ENCODE peak calls at places on chromosome 14, in nine cellular contexts. One of them, this sample, is unnamed.

GRCh38 chr14:99422220-99423010 is 58.2 kb downstream of the SETD3 start:
- DNase-seq in cardiac fibroblast: no peak
- DNase-seq in WTC11: no peak
- DNase-seq in fibroblast of lung: no peak
- DNase-seq in H9: no peak
- DNase-seq in bronchial epithelial cell: no peak
- DNase-seq in heart left ventricle: no peak
- DNase-seq in Peyer's patch: no peak
- DNase-seq in cardiac muscle cell: no peak
- DNase-seq in this sample: no peak

GRCh38 chr14:85934123-85934885 is 404.4 kb downstream of the FLRT2 start:
- DNase-seq in cardiac fibroblast: peak; percentile 1
- DNase-seq in WTC11: no peak
- DNase-seq in fibroblast of lung: peak; percentile 0
- DNase-seq in H9: no peak
- DNase-seq in bronchial epithelial cell: no peak
- DNase-seq in heart left ventricle: peak; percentile 33
- DNase-seq in Peyer's patch: no peak
- DNase-seq in cardiac muscle cell: peak; percentile 1
- DNase-seq in this sample: no peak

GRCh38 chr14:74733241-74733640 is 20.3 kb downstream of the FCF1 start:
- DNase-seq in cardiac fibroblast: no peak
- DNase-seq in WTC11: no peak
- DNase-seq in fibroblast of lung: no peak
- DNase-seq in H9: no peak
- DNase-seq in bronchial epithelial cell: no peak
- DNase-seq in heart left ventricle: no peak
- DNase-seq in Peyer's patch: no peak
- DNase-seq in cardiac muscle cell: no peak
- DNase-seq in this sample: no peak

GRCh38 chr14:69327507-69327906 is 67.5 kb downstream of the GALNT16 start:
- DNase-seq in cardiac fibroblast: no peak
- DNase-seq in WTC11: peak; percentile 4
- DNase-seq in fibroblast of lung: no peak
- DNase-seq in H9: no peak
- DNase-seq in bronchial epithelial cell: no peak
- DNase-seq in heart left ventricle: no peak
- DNase-seq in Peyer's patch: peak; percentile 20
- DNase-seq in cardiac muscle cell: no peak
- DNase-seq in this sample: no peak

GRCh38 chr14:90532826-90533525 is 136.1 kb downstream of the CALM1 start:
- DNase-seq in cardiac fibroblast: no peak
- DNase-seq in WTC11: no peak
- DNase-seq in fibroblast of lung: no peak
- DNase-seq in H9: no peak
- DNase-seq in bronchial epithelial cell: no peak
- DNase-seq in heart left ventricle: no peak
- DNase-seq in Peyer's patch: no peak
- DNase-seq in cardiac muscle cell: no peak
- DNase-seq in this sample: no peak

GRCh38 chr14:103067231-103067954 is 10.0 kb upstream of the CDC42BPB start:
- DNase-seq in cardiac fibroblast: peak; percentile 72
- DNase-seq in WTC11: no peak
- DNase-seq in fibroblast of lung: peak; percentile 48
- DNase-seq in H9: no peak
- DNase-seq in bronchial epithelial cell: peak; percentile 92
- DNase-seq in heart left ventricle: no peak
- DNase-seq in Peyer's patch: peak; percentile 73
- DNase-seq in cardiac muscle cell: peak; percentile 61
- DNase-seq in this sample: no peak

GRCh38 chr14:53932966-53933365 is 23.7 kb downstream of the BMP4 start:
- DNase-seq in cardiac fibroblast: no peak
- DNase-seq in WTC11: no peak
- DNase-seq in fibroblast of lung: no peak
- DNase-seq in H9: no peak
- DNase-seq in bronchial epithelial cell: no peak
- DNase-seq in heart left ventricle: no peak
- DNase-seq in Peyer's patch: no peak
- DNase-seq in cardiac muscle cell: no peak
- DNase-seq in this sample: no peak

GRCh38 chr14:100867631-100868315 is 35.7 kb downstream of the RTL1 start:
- DNase-seq in cardiac fibroblast: no peak
- DNase-seq in WTC11: no peak
- DNase-seq in fibroblast of lung: no peak
- DNase-seq in H9: no peak
- DNase-seq in bronchial epithelial cell: no peak
- DNase-seq in heart left ventricle: no peak
- DNase-seq in Peyer's patch: peak; percentile 27
- DNase-seq in cardiac muscle cell: no peak
- DNase-seq in this sample: no peak

GRCh38 chr14:78836777-78837176 is 666.6 kb downstream of the NRXN3 start:
- DNase-seq in cardiac fibroblast: peak; percentile 62
- DNase-seq in WTC11: peak; percentile 78
- DNase-seq in fibroblast of lung: peak; percentile 65
- DNase-seq in H9: peak; percentile 85
- DNase-seq in bronchial epithelial cell: peak; percentile 72
- DNase-seq in heart left ventricle: no peak
- DNase-seq in Peyer's patch: no peak
- DNase-seq in cardiac muscle cell: peak; percentile 57
- DNase-seq in this sample: peak; percentile 71

GRCh38 chr14:99235578-99235977 is 36.4 kb downstream of the BCL11B start:
- DNase-seq in cardiac fibroblast: no peak
- DNase-seq in WTC11: no peak
- DNase-seq in fibroblast of lung: no peak
- DNase-seq in H9: no peak
- DNase-seq in bronchial epithelial cell: no peak
- DNase-seq in heart left ventricle: no peak
- DNase-seq in Peyer's patch: no peak
- DNase-seq in cardiac muscle cell: no peak
- DNase-seq in this sample: no peak

GRCh38 chr14:36863271-36863670 is 201.6 kb downstream of the PAX9 start:
- DNase-seq in cardiac fibroblast: no peak
- DNase-seq in WTC11: no peak
- DNase-seq in fibroblast of lung: no peak
- DNase-seq in H9: no peak
- DNase-seq in bronchial epithelial cell: no peak
- DNase-seq in heart left ventricle: no peak
- DNase-seq in Peyer's patch: no peak
- DNase-seq in cardiac muscle cell: no peak
- DNase-seq in this sample: no peak

GRCh38 chr14:50619569-50620141 is 48.5 kb downstream of the SAV1 start:
- DNase-seq in cardiac fibroblast: peak; percentile 71
- DNase-seq in WTC11: no peak
- DNase-seq in fibroblast of lung: peak; percentile 44
- DNase-seq in H9: no peak
- DNase-seq in bronchial epithelial cell: peak; percentile 59
- DNase-seq in heart left ventricle: no peak
- DNase-seq in Peyer's patch: no peak
- DNase-seq in cardiac muscle cell: peak; percentile 69
- DNase-seq in this sample: no peak

GRCh38 chr14:51914310-51914709 is 53.9 kb downstream of the GNG2 start:
- DNase-seq in cardiac fibroblast: no peak
- DNase-seq in WTC11: no peak
- DNase-seq in fibroblast of lung: no peak
- DNase-seq in H9: no peak
- DNase-seq in bronchial epithelial cell: no peak
- DNase-seq in heart left ventricle: no peak
- DNase-seq in Peyer's patch: no peak
- DNase-seq in cardiac muscle cell: no peak
- DNase-seq in this sample: no peak

GRCh38 chr14:56580317-56580711 is 716 bp downstream of the TMEM260 start:
- DNase-seq in cardiac fibroblast: no peak
- DNase-seq in WTC11: no peak
- DNase-seq in fibroblast of lung: no peak
- DNase-seq in H9: no peak
- DNase-seq in bronchial epithelial cell: no peak
- DNase-seq in heart left ventricle: no peak
- DNase-seq in Peyer's patch: no peak
- DNase-seq in cardiac muscle cell: no peak
- DNase-seq in this sample: no peak

DNA sequence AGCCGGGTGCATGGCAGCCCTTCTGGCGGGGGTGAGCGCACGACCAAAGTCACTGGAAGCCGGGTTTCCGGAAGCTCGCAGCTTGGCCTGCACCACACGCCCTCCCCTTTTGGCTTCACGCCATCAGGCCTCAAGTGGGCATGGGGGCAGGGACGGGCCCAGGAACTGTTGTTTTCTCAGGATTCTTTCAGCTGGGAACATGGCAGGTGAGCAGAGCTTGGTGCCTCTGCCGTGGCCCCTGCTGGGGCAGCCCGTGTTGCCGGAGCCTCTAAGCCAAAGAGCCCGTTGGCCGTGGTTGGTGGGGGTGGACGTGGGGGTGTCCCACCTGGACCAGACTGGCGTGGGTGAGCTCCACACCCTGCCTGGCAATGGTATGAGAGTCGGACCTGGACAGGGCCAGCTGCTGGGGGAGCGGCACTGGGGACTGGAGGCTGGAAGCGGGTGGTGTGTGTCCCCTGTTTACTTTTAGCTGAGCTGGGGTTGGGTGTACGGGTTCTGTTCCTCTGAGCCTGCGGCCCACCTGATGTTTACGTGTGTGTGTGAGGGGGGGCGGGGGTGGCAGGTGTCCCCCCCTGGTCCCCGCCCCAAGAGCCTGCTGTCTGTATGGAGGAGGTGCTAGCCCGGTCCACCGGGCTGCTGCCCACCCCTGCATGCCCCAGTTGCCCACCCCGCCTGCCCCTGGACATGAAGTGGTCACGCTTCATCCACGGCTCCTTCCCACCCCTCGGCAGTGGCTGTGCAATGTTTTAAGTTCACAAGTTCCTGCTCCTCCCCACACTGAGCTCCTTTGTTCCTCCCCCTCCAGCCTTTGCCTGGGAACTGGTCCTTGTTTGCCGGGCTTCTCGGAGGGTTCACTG is 28.7 kb upstream of the PLD4 start:
- DNase-seq in cardiac fibroblast: no peak
- DNase-seq in WTC11: no peak
- DNase-seq in fibroblast of lung: no peak
- DNase-seq in H9: peak; percentile 26
- DNase-seq in bronchial epithelial cell: peak; percentile 17
- DNase-seq in heart left ventricle: no peak
- DNase-seq in Peyer's patch: peak; percentile 47
- DNase-seq in cardiac muscle cell: no peak
- DNase-seq in this sample: no peak
- TF ChIP-seq CTCF in cardiac fibroblast: no peak
- TF ChIP-seq CTCF in WTC11: no peak
- TF ChIP-seq CTCF in fibroblast of lung: no peak
- TF ChIP-seq CTCF in H9: no peak
- TF ChIP-seq CTCF in bronchial epithelial cell: no peak
- TF ChIP-seq CTCF in heart left ventricle: no peak
- TF ChIP-seq CTCF in Peyer's patch: no peak
- TF ChIP-seq CTCF in cardiac muscle cell: no peak
- TF ChIP-seq CTCF in this sample: no peak

GRCh38 chr14:43647302-43647701 is 859.8 kb downstream of the FSCB start:
- DNase-seq in cardiac fibroblast: peak; percentile 3
- DNase-seq in WTC11: peak; percentile 54
- DNase-seq in fibroblast of lung: no peak
- DNase-seq in H9: peak; percentile 78
- DNase-seq in bronchial epithelial cell: no peak
- DNase-seq in heart left ventricle: no peak
- DNase-seq in Peyer's patch: no peak
- DNase-seq in cardiac muscle cell: no peak
- DNase-seq in this sample: no peak
- TF ChIP-seq CTCF in cardiac fibroblast: no peak
- TF ChIP-seq CTCF in WTC11: peak; percentile 38
- TF ChIP-seq CTCF in fibroblast of lung: no peak
- TF ChIP-seq CTCF in H9: peak; percentile 50
- TF ChIP-seq CTCF in bronchial epithelial cell: no peak
- TF ChIP-seq CTCF in heart left ventricle: no peak
- TF ChIP-seq CTCF in Peyer's patch: no peak
- TF ChIP-seq CTCF in cardiac muscle cell: no peak
- TF ChIP-seq CTCF in this sample: no peak

GRCh38 chr14:20989787-20990600 is at the start of gene METTL17:
- DNase-seq in cardiac fibroblast: peak; percentile 99
- DNase-seq in WTC11: peak; percentile 82
- DNase-seq in fibroblast of lung: peak; percentile 98
- DNase-seq in H9: peak; percentile 96
- DNase-seq in bronchial epithelial cell: peak; percentile 93
- DNase-seq in heart left ventricle: peak; percentile 90
- DNase-seq in Peyer's patch: peak; percentile 89
- DNase-seq in cardiac muscle cell: peak; percentile 99
- DNase-seq in this sample: peak; percentile 82
- TF ChIP-seq CTCF in cardiac fibroblast: peak; percentile 41
- TF ChIP-seq CTCF in WTC11: no peak
- TF ChIP-seq CTCF in fibroblast of lung: peak; percentile 34
- TF ChIP-seq CTCF in H9: peak; percentile 65
- TF ChIP-seq CTCF in bronchial epithelial cell: peak; percentile 55
- TF ChIP-seq CTCF in heart left ventricle: no peak
- TF ChIP-seq CTCF in Peyer's patch: peak; percentile 41
- TF ChIP-seq CTCF in cardiac muscle cell: peak; percentile 37
- TF ChIP-seq CTCF in this sample: peak; percentile 39

GRCh38 chr14:94673071-94673470 is 60.9 kb downstream of the SERPINA3 start:
- DNase-seq in cardiac fibroblast: no peak
- DNase-seq in WTC11: no peak
- DNase-seq in fibroblast of lung: no peak
- DNase-seq in H9: no peak
- DNase-seq in bronchial epithelial cell: no peak
- DNase-seq in heart left ventricle: no peak
- DNase-seq in Peyer's patch: no peak
- DNase-seq in cardiac muscle cell: no peak
- DNase-seq in this sample: no peak

GRCh38 chr14:94675036-94675435 is 62.8 kb downstream of the SERPINA3 start:
- DNase-seq in cardiac fibroblast: no peak
- DNase-seq in WTC11: no peak
- DNase-seq in fibroblast of lung: no peak
- DNase-seq in H9: no peak
- DNase-seq in bronchial epithelial cell: no peak
- DNase-seq in heart left ventricle: no peak
- DNase-seq in Peyer's patch: no peak
- DNase-seq in cardiac muscle cell: no peak
- DNase-seq in this sample: no peak

GRCh38 chr14:94670692-94671285 is 58.6 kb downstream of the SERPINA3 start:
- DNase-seq in cardiac fibroblast: no peak
- DNase-seq in WTC11: no peak
- DNase-seq in fibroblast of lung: no peak
- DNase-seq in H9: no peak
- DNase-seq in bronchial epithelial cell: no peak
- DNase-seq in heart left ventricle: no peak
- DNase-seq in Peyer's patch: no peak
- DNase-seq in cardiac muscle cell: no peak
- DNase-seq in this sample: no peak

GRCh38 chr14:94673781-94674231 is 61.6 kb downstream of the SERPINA3 start:
- DNase-seq in cardiac fibroblast: peak; percentile 45
- DNase-seq in WTC11: no peak
- DNase-seq in fibroblast of lung: peak; percentile 38
- DNase-seq in H9: no peak
- DNase-seq in bronchial epithelial cell: no peak
- DNase-seq in heart left ventricle: no peak
- DNase-seq in Peyer's patch: no peak
- DNase-seq in cardiac muscle cell: peak; percentile 44
- DNase-seq in this sample: no peak

DNA sequence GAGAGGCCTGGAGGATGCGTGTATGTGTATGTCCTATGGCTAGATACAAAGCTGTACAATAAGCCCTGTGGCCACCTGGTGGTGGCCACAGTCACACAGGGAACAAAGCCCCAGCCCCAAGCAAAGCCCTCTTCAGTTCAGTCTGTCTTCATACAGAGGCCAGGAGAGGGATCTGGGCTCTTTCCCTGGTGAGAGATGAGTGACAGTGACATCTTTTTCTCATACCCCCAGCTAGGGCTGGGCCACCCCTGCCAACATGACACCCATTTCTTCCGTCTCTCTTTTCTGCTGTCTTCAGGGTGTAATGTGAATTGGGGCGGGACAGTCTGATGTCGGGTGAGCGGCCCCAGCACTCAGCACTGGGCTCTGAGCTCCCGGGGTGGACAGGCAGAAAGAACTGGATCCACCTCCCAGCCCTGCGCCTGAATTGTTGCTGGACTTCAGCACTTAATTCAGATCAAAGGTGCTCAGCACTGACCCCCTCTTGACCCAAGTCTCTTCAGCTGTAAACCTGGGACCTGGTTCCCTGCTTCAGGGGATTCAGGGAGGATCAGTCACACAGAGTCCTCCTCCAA is 59.8 kb downstream of the SERPINA3 start:
- DNase-seq in cardiac fibroblast: peak; percentile 27
- DNase-seq in WTC11: no peak
- DNase-seq in fibroblast of lung: no peak
- DNase-seq in H9: no peak
- DNase-seq in bronchial epithelial cell: no peak
- DNase-seq in heart left ventricle: no peak
- DNase-seq in Peyer's patch: no peak
- DNase-seq in cardiac muscle cell: no peak
- DNase-seq in this sample: no peak
- TF ChIP-seq CTCF in cardiac fibroblast: peak; percentile 23
- TF ChIP-seq CTCF in WTC11: no peak
- TF ChIP-seq CTCF in fibroblast of lung: peak; percentile 34
- TF ChIP-seq CTCF in H9: peak; percentile 40
- TF ChIP-seq CTCF in bronchial epithelial cell: no peak
- TF ChIP-seq CTCF in heart left ventricle: no peak
- TF ChIP-seq CTCF in Peyer's patch: no peak
- TF ChIP-seq CTCF in cardiac muscle cell: peak; percentile 39
- TF ChIP-seq CTCF in this sample: no peak